ENCODE peak calls at places on chromosomes 2 and 18, in six cellular contexts. A is GM12878, L is stomach, F is GM23338, Z is HCT116, X is transverse colon. H is an unnamed sample. For H3K27me3, the result is how much of the 10 kb centered on the place peaks cover.

GRCh38 chr2:20452551-20452950 is 5.7 kb downstream of the RHOB start:
- DNase-seq in A (no peak), F (peak), L (peak), X (no peak), Z (no peak), H (no peak)

GRCh38 chr2:160703648-160704585 is 210.3 kb upstream of the RBMS1 start:
- DNase-seq in L (no peak), Z (no peak), X (peak), F (peak), A (peak), H (no peak)

GRCh38 chr18:36809590-36810381 is 19.0 kb downstream of the TPGS2 start:
- DNase-seq in Z (peak), L (peak), A (peak), F (peak), X (peak), H (no peak)

GRCh38 chr2:15633971-15634346 is 42.3 kb downstream of the DDX1 start:
- DNase-seq in A (no peak), Z (no peak), F (no peak), X (no peak), L (no peak), H (no peak)

GRCh38 chr2:61426267-61426897 is 44.5 kb downstream of the USP34 start:
- DNase-seq in X (peak), Z (peak), F (peak), A (no peak), L (peak), H (no peak)

GRCh38 chr2:239429473-239430350 is 28.9 kb upstream of the HDAC4 start:
- DNase-seq in L (no peak), X (no peak), A (no peak), Z (no peak), F (no peak), H (peak)

GRCh38 chr2:181764095-181764963 is 84.0 kb upstream of the NEUROD1 start:
- DNase-seq in X (no peak), A (no peak), F (no peak), L (no peak), Z (no peak), H (no peak)

GRCh38 chr2:198913394-198914152 is 544.2 kb downstream of the SATB2 start:
- DNase-seq in Z (no peak), F (no peak), A (peak), L (no peak), X (no peak), H (no peak)

GRCh38 chr18:44036500-44036899 is 644.2 kb upstream of the SETBP1 start:
- DNase-seq in X (no peak), F (no peak), Z (no peak), A (no peak), L (peak), H (no peak)

GRCh38 chr18:67618061-67618460 is 101.5 kb upstream of the DSEL start:
- DNase-seq in Z (no peak), X (no peak), F (no peak), L (no peak), A (no peak), H (no peak)

GRCh38 chr18:24987271-24987932 is 364.6 kb downstream of the ZNF521 start:
- DNase-seq in Z (no peak), F (peak), L (no peak), X (no peak), A (no peak), H (no peak)

GRCh38 chr2:11410101-11410500 is 55.9 kb downstream of the E2F6 start:
- DNase-seq in L (no peak), A (no peak), Z (no peak), X (no peak), F (no peak), H (no peak)

GRCh38 chr2:75268112-75268511 is 68.8 kb upstream of the TACR1 start:
- DNase-seq in A (no peak), Z (no peak), X (no peak), F (no peak), L (no peak), H (no peak)

GRCh38 chr2:98454500-98455235 is 10.0 kb downstream of the INPP4A start:
- DNase-seq in F (peak), A (no peak), L (no peak), X (no peak), Z (no peak), H (peak)

GRCh38 chr2:10301946-10302478 is 692 bp upstream of the HPCAL1 start:
- DNase-seq in Z (no peak), A (no peak), L (no peak), F (peak), X (peak), H (no peak)

GRCh38 chr2:46451131-46451711 is 28.1 kb upstream of the TMEM247 start:
- DNase-seq in Z (no peak), A (no peak), F (no peak), L (no peak), X (no peak), H (peak)

GRCh38 chr18:62521588-62521987 is 1.2 kb upstream of the ZCCHC2 start:
- DNase-seq in L (no peak), Z (no peak), A (no peak), F (no peak), X (no peak), H (peak)

GRCh38 chr2:108447947-108448677 is 894 bp upstream of the GCC2 start:
- DNase-seq in F (no peak), Z (no peak), X (peak), A (no peak), L (peak), H (no peak)

GRCh38 chr2:28621172-28622100 is 125.6 kb downstream of the PLB1 start:
- DNase-seq in F (peak), X (peak), L (peak), A (no peak), Z (peak), H (peak)

GRCh38 chr18:37535968-37536367 is 29.6 kb downstream of the CELF4 start:
- DNase-seq in F (no peak), X (no peak), Z (no peak), L (no peak), A (no peak), H (no peak)

GRCh38 chr2:122451040-122451439 is 695.6 kb downstream of the TSN start:
- DNase-seq in L (no peak), F (peak), A (no peak), X (no peak), Z (no peak), H (no peak)

GRCh38 chr2:71711470-71711857 is 258.1 kb downstream of the DYSF start:
- DNase-seq in X (no peak), Z (no peak), L (no peak), F (no peak), A (no peak), H (no peak)

GRCh38 chr2:201204655-201205515 is 21.9 kb downstream of the CASP10 start:
- DNase-seq in A (no peak), F (no peak), X (no peak), Z (no peak), L (no peak), H (no peak)

GRCh38 chr18:8960740-8961657 is 141.5 kb upstream of the NDUFV2 start:
- DNase-seq in L (no peak), X (no peak), F (no peak), Z (no peak), A (no peak), H (no peak)

GRCh38 chr2:217396165-217396564 is 536.3 kb upstream of the TNP1 start:
- DNase-seq in Z (no peak), F (no peak), A (no peak), X (no peak), L (no peak), H (no peak)

GRCh38 chr2:217394510-217395351 is 534.9 kb upstream of the TNP1 start:
- DNase-seq in X (no peak), Z (no peak), A (no peak), F (no peak), L (no peak), H (no peak)

GRCh38 chr2:217396586-217396985 is 536.7 kb upstream of the TNP1 start:
- DNase-seq in X (no peak), Z (no peak), L (no peak), A (no peak), F (no peak), H (no peak)

GRCh38 chr2:217393585-217394032 is 533.7 kb upstream of the TNP1 start:
- DNase-seq in X (peak), A (no peak), Z (no peak), F (no peak), L (peak), H (peak)

GRCh38 chr2:217392930-217393584 is 533.2 kb upstream of the TNP1 start:
- DNase-seq in A (no peak), L (no peak), F (no peak), X (no peak), Z (no peak), H (no peak)
- H3K27ac ChIP-seq in A (no peak), L (peak), F (no peak), X (peak), Z (no peak), H (peak)

GRCh38 chr18:50151876-50152275 is 43.1 kb downstream of the MYO5B start:
- DNase-seq in Z (no peak), L (no peak), A (no peak), X (no peak), F (no peak), H (no peak)
- TF ChIP-seq POLR2AphosphoS5 in Z (no peak), L (no peak), A (no peak), X (no peak), F (no peak), H (no peak)

DNA sequence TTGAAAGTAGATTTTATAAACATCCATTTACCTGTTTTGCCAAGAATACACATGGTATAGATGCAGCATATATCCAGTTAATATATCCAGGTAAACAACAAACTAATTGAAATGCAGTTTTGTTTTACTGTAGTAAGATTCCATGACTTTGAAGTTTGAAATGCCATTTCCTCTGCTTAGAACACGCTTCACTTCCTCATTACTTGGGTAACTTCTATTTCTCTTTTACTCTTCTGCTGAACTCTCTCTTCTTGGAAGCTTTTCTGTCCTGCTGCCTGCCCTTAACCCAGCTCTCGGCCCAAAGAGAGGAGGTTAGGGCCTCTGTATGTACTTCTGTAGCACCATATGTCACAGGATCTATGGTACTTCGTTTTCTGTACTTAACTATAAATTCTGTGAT is 14.1 kb upstream of the IL1RL2 start:
- DNase-seq in X (no peak), Z (no peak), F (no peak), A (no peak), L (no peak), H (no peak)
- H3K27me3 ChIP-seq in X (under half), Z (under half), F (under half), A (under half), L (under half), H (under half)

GRCh38 chr2:114534051-114534727 is 91.7 kb downstream of the DPP10 start:
- DNase-seq in X (no peak), A (no peak), L (no peak), Z (no peak), F (no peak), H (no peak)

GRCh38 chr2:114543106-114543806 is 100.8 kb downstream of the DPP10 start:
- DNase-seq in A (no peak), Z (no peak), F (peak), L (no peak), X (peak), H (no peak)

GRCh38 chr2:114534728-114535084 is 92.3 kb downstream of the DPP10 start:
- DNase-seq in Z (no peak), L (no peak), A (no peak), X (no peak), F (no peak), H (no peak)

GRCh38 chr2:114537777-114538176 is 95.3 kb downstream of the DPP10 start:
- DNase-seq in L (no peak), X (no peak), A (no peak), Z (no peak), F (no peak), H (no peak)
- H3K27ac ChIP-seq in L (no peak), X (no peak), A (no peak), Z (no peak), F (no peak), H (no peak)

GRCh38 chr2:37560241-37560848 is 111.1 kb downstream of the CDC42EP3 start:
- DNase-seq in Z (no peak), F (no peak), A (no peak), X (no peak), L (no peak), H (peak)
- TF ChIP-seq POLR2AphosphoS5 in Z (no peak), F (no peak), A (no peak), X (no peak), L (no peak), H (no peak)

GRCh38 chr2:232489516-232490220 is 2.0 kb upstream of the ECEL1 start:
- DNase-seq in Z (no peak), A (no peak), L (no peak), X (no peak), F (no peak), H (no peak)

GRCh38 chr2:232490221-232491138 is 2.8 kb upstream of the ECEL1 start:
- DNase-seq in Z (no peak), F (no peak), X (no peak), A (no peak), L (no peak), H (no peak)

GRCh38 chr2:232487385-232488096 is at the start of gene ECEL1:
- DNase-seq in F (peak), A (no peak), L (no peak), X (no peak), Z (no peak), H (no peak)

GRCh38 chr2:232488097-232488711 is 570 bp upstream of the ECEL1 start:
- DNase-seq in X (no peak), A (no peak), F (peak), Z (no peak), L (no peak), H (no peak)

GRCh38 chr2:232488721-232489300 is 1.2 kb upstream of the ECEL1 start:
- DNase-seq in Z (no peak), L (no peak), A (no peak), F (no peak), X (no peak), H (no peak)
- H3K27me3 ChIP-seq in Z (under half), L (half or more), A (under half), F (half or more), X (half or more), H (under half)